ENCODE peak calls at places on chromosomes 7 and 10, in seven cellular contexts. One of them, this sample, is unnamed.

GRCh38 chr10:34206602-34207268 is 608.4 kb downstream of the PARD3 start:
- ATAC-seq in activated CD8-positive, alpha-beta memory T cell treated with anti-CD3 and anti-CD28 coated beads, Interleukin-2, amount 10 ng/mL, durations not matched to agents 7 days and 5 days: no peak
- ATAC-seq in CD4-positive, alpha-beta T cell: no peak
- ATAC-seq in CD8-positive, alpha-beta T cell: no peak
- ATAC-seq in stimulated activated naive CD8-positive, alpha-beta T cell treated with anti-CD3 and anti-CD28 coated beads, Interleukin-15, amount 100 ng/mL, for 72 hours: no peak
- ATAC-seq in WTC11: no peak
- ATAC-seq in K562: no peak
- ATAC-seq in this sample: no peak

GRCh38 chr10:78618050-78618449 is 450.7 kb upstream of the ZMIZ1 start:
- ATAC-seq in activated CD8-positive, alpha-beta memory T cell treated with anti-CD3 and anti-CD28 coated beads, Interleukin-2, amount 10 ng/mL, durations not matched to agents 7 days and 5 days: no peak
- ATAC-seq in K562: no peak
- ATAC-seq in WTC11: no peak
- ATAC-seq in CD8-positive, alpha-beta T cell: no peak
- ATAC-seq in stimulated activated naive CD8-positive, alpha-beta T cell treated with anti-CD3 and anti-CD28 coated beads, Interleukin-15, amount 100 ng/mL, for 72 hours: no peak
- ATAC-seq in CD4-positive, alpha-beta T cell: no peak
- ATAC-seq in this sample: no peak

GRCh38 chr7:84394219-84394618 is 199.6 kb upstream of the SEMA3A start:
- ATAC-seq in K562: no peak
- ATAC-seq in WTC11: no peak
- ATAC-seq in stimulated activated naive CD8-positive, alpha-beta T cell treated with anti-CD3 and anti-CD28 coated beads, Interleukin-15, amount 100 ng/mL, for 72 hours: no peak
- ATAC-seq in CD8-positive, alpha-beta T cell: no peak
- ATAC-seq in CD4-positive, alpha-beta T cell: no peak
- ATAC-seq in activated CD8-positive, alpha-beta memory T cell treated with anti-CD3 and anti-CD28 coated beads, Interleukin-2, amount 10 ng/mL, durations not matched to agents 7 days and 5 days: no peak
- ATAC-seq in this sample: no peak

GRCh38 chr10:12902135-12902572 is 99.4 kb downstream of the CCDC3 start:
- ATAC-seq in CD4-positive, alpha-beta T cell: no peak
- ATAC-seq in stimulated activated naive CD8-positive, alpha-beta T cell treated with anti-CD3 and anti-CD28 coated beads, Interleukin-15, amount 100 ng/mL, for 72 hours: no peak
- ATAC-seq in K562: peak; percentile 75
- ATAC-seq in CD8-positive, alpha-beta T cell: no peak
- ATAC-seq in activated CD8-positive, alpha-beta memory T cell treated with anti-CD3 and anti-CD28 coated beads, Interleukin-2, amount 10 ng/mL, durations not matched to agents 7 days and 5 days: peak; percentile 33
- ATAC-seq in WTC11: peak; percentile 71
- ATAC-seq in this sample: no peak

GRCh38 chr10:97444212-97444611 is 1.6 kb downstream of the EXOSC1 start:
- ATAC-seq in stimulated activated naive CD8-positive, alpha-beta T cell treated with anti-CD3 and anti-CD28 coated beads, Interleukin-15, amount 100 ng/mL, for 72 hours: no peak
- ATAC-seq in CD8-positive, alpha-beta T cell: no peak
- ATAC-seq in CD4-positive, alpha-beta T cell: no peak
- ATAC-seq in activated CD8-positive, alpha-beta memory T cell treated with anti-CD3 and anti-CD28 coated beads, Interleukin-2, amount 10 ng/mL, durations not matched to agents 7 days and 5 days: no peak
- ATAC-seq in K562: no peak
- ATAC-seq in WTC11: no peak
- ATAC-seq in this sample: peak; percentile 63

GRCh38 chr7:43454936-43455518 is 127.9 kb upstream of the STK17A start:
- ATAC-seq in CD4-positive, alpha-beta T cell: no peak
- ATAC-seq in CD8-positive, alpha-beta T cell: no peak
- ATAC-seq in K562: peak; percentile 70
- ATAC-seq in stimulated activated naive CD8-positive, alpha-beta T cell treated with anti-CD3 and anti-CD28 coated beads, Interleukin-15, amount 100 ng/mL, for 72 hours: no peak
- ATAC-seq in WTC11: peak; percentile 70
- ATAC-seq in activated CD8-positive, alpha-beta memory T cell treated with anti-CD3 and anti-CD28 coated beads, Interleukin-2, amount 10 ng/mL, durations not matched to agents 7 days and 5 days: no peak
- ATAC-seq in this sample: no peak

GRCh38 chr10:1329622-1330021 is 273.4 kb downstream of the WDR37 start:
- ATAC-seq in K562: no peak
- ATAC-seq in CD4-positive, alpha-beta T cell: no peak
- ATAC-seq in CD8-positive, alpha-beta T cell: no peak
- ATAC-seq in stimulated activated naive CD8-positive, alpha-beta T cell treated with anti-CD3 and anti-CD28 coated beads, Interleukin-15, amount 100 ng/mL, for 72 hours: no peak
- ATAC-seq in WTC11: no peak
- ATAC-seq in activated CD8-positive, alpha-beta memory T cell treated with anti-CD3 and anti-CD28 coated beads, Interleukin-2, amount 10 ng/mL, durations not matched to agents 7 days and 5 days: no peak
- ATAC-seq in this sample: no peak

GRCh38 chr7:47495269-47495875 is 86.5 kb downstream of the TNS3 start:
- ATAC-seq in K562: no peak
- ATAC-seq in WTC11: peak; percentile 17
- ATAC-seq in CD8-positive, alpha-beta T cell: no peak
- ATAC-seq in activated CD8-positive, alpha-beta memory T cell treated with anti-CD3 and anti-CD28 coated beads, Interleukin-2, amount 10 ng/mL, durations not matched to agents 7 days and 5 days: no peak
- ATAC-seq in stimulated activated naive CD8-positive, alpha-beta T cell treated with anti-CD3 and anti-CD28 coated beads, Interleukin-15, amount 100 ng/mL, for 72 hours: no peak
- ATAC-seq in CD4-positive, alpha-beta T cell: no peak
- ATAC-seq in this sample: no peak

GRCh38 chr7:127976056-127976455 is 55.2 kb downstream of the LRRC4 start:
- ATAC-seq in stimulated activated naive CD8-positive, alpha-beta T cell treated with anti-CD3 and anti-CD28 coated beads, Interleukin-15, amount 100 ng/mL, for 72 hours: no peak
- ATAC-seq in CD4-positive, alpha-beta T cell: no peak
- ATAC-seq in CD8-positive, alpha-beta T cell: no peak
- ATAC-seq in K562: no peak
- ATAC-seq in WTC11: peak; percentile 32
- ATAC-seq in activated CD8-positive, alpha-beta memory T cell treated with anti-CD3 and anti-CD28 coated beads, Interleukin-2, amount 10 ng/mL, durations not matched to agents 7 days and 5 days: no peak
- ATAC-seq in this sample: no peak

GRCh38 chr7:97479740-97480290 is 252.1 kb upstream of the TAC1 start:
- ATAC-seq in CD4-positive, alpha-beta T cell: no peak
- ATAC-seq in activated CD8-positive, alpha-beta memory T cell treated with anti-CD3 and anti-CD28 coated beads, Interleukin-2, amount 10 ng/mL, durations not matched to agents 7 days and 5 days: no peak
- ATAC-seq in stimulated activated naive CD8-positive, alpha-beta T cell treated with anti-CD3 and anti-CD28 coated beads, Interleukin-15, amount 100 ng/mL, for 72 hours: no peak
- ATAC-seq in WTC11: no peak
- ATAC-seq in K562: no peak
- ATAC-seq in CD8-positive, alpha-beta T cell: no peak
- ATAC-seq in this sample: no peak

GRCh38 chr10:5314866-5315265 is 49.9 kb upstream of the UCN3 start:
- ATAC-seq in WTC11: no peak
- ATAC-seq in K562: no peak
- ATAC-seq in stimulated activated naive CD8-positive, alpha-beta T cell treated with anti-CD3 and anti-CD28 coated beads, Interleukin-15, amount 100 ng/mL, for 72 hours: no peak
- ATAC-seq in CD4-positive, alpha-beta T cell: no peak
- ATAC-seq in activated CD8-positive, alpha-beta memory T cell treated with anti-CD3 and anti-CD28 coated beads, Interleukin-2, amount 10 ng/mL, durations not matched to agents 7 days and 5 days: no peak
- ATAC-seq in CD8-positive, alpha-beta T cell: no peak
- ATAC-seq in this sample: no peak